ENCODE peak calls at places on chromosomes 13 and 19, in eight cellular contexts. S is GM23338, I is mesothelial cell of epicardium, W is A549, C is AG10803, V is body of pancreas, L is sigmoid colon, D is HFF-Myc. R is an unnamed sample.

GRCh38 chr13:62643007-62643483 is 1227.4 kb upstream of the PCDH20 start:
- DNase-seq in S (no peak), I (no peak), W (no peak), C (no peak), V (no peak), L (no peak), D (no peak), R (no peak)

GRCh38 chr19:19619121-19619848 is 798 bp upstream of the PBX4 start:
- DNase-seq in S (peak), I (no peak), W (no peak), C (no peak), V (no peak), L (no peak), D (no peak), R (no peak)

GRCh38 chr13:26476111-26476743 is 81.3 kb upstream of the WASF3 start:
- DNase-seq in S (peak), I (no peak), W (no peak), C (peak), V (peak), L (no peak), D (no peak), R (no peak)

GRCh38 chr13:27973956-27974662 is 5.0 kb upstream of the CDX2 start:
- DNase-seq in S (no peak), I (no peak), W (no peak), C (no peak), V (no peak), L (no peak), D (no peak), R (no peak)

GRCh38 chr13:112821340-112822055 is 131.7 kb downstream of the ATP11A start:
- DNase-seq in S (no peak), I (no peak), W (no peak), C (peak), V (no peak), L (peak), D (no peak), R (no peak)

GRCh38 chr19:40165362-40165937 is 25.8 kb upstream of the MAP3K10 start:
- DNase-seq in S (peak), I (no peak), W (no peak), C (peak), V (peak), L (no peak), D (no peak), R (peak)

GRCh38 chr19:50036905-50037304 is 11.1 kb downstream of the ZNF473 start:
- DNase-seq in S (no peak), I (no peak), W (no peak), C (no peak), V (no peak), L (no peak), D (no peak), R (no peak)

GRCh38 chr13:110911880-110912279 is 3.0 kb downstream of the ANKRD10 start:
- DNase-seq in S (no peak), I (no peak), W (no peak), C (no peak), V (no peak), L (no peak), D (no peak), R (no peak)

GRCh38 chr13:21111546-21111945 is 50.2 kb upstream of the LATS2 start:
- DNase-seq in S (no peak), I (no peak), W (no peak), C (no peak), V (no peak), L (peak), D (no peak), R (no peak)

GRCh38 chr13:27868639-27869435 is 51.0 kb upstream of the PDX1 start:
- DNase-seq in S (peak), I (no peak), W (no peak), C (peak), V (peak), L (no peak), D (no peak), R (no peak)

GRCh38 chr19:48619692-48620565 is 623 bp downstream of the SPHK2 start:
- DNase-seq in S (no peak), I (no peak), W (no peak), C (peak), V (no peak), L (no peak), D (no peak), R (no peak)

GRCh38 chr13:91174886-91175501 is 172.5 kb upstream of the MIR17HG start:
- DNase-seq in S (peak), I (peak), W (no peak), C (no peak), V (no peak), L (no peak), D (no peak), R (no peak)

DNA sequence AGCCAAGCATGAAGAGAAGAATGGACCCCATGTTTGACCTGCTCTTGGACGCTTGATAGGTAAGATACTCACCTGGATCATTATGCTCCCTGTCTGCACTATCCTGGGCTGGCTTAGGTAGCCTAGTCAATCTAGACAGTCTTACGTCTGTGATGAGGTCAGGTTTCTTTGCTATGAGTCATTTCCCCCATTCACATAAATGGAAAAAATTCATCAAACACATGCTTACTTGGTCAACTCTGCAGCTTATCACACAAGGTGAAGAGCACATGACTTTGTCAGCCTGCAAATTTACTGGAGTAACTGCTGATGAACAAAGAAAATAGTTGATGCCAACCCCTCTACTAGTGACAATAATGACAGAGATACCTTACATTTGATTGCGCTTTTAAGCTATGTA is 170.0 kb downstream of the NUFIP1 start:
- DNase-seq in S (no peak), I (no peak), W (peak), C (peak), V (peak), L (no peak), D (peak), R (no peak)
- TF ChIP-seq CTCF in S (no peak), I (no peak), W (no peak), C (no peak), V (no peak), L (no peak), D (no peak), R (no peak)

DNA sequence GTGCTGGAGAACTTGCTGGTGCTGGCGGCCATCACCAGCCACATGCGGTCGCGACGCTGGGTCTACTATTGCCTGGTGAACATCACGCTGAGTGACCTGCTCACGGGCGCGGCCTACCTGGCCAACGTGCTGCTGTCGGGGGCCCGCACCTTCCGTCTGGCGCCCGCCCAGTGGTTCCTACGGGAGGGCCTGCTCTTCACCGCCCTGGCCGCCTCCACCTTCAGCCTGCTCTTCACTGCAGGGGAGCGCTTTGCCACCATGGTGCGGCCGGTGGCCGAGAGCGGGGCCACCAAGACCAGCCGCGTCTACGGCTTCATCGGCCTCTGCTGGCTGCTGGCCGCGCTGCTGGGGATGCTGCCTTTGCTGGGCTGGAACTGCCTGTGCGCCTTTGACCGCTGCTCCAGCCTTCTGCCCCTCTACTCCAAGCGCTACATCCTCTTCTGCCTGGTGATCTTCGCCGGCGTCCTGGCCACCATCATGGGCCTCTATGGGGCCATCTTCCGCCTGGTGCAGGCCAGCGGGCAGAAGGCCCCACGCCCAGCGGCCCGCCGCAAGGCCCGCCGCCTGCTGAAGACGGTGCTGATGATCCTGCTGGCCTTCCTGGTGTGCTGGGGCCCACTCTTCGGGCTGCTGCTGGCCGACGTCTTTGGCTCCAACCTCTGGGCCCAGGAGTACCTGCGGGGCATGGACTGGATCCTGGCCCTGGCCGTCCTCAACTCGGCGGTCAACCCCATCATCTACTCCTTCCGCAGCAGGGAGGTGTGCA is 587 bp downstream of the S1PR4 start:
- DNase-seq in S (no peak), I (no peak), W (no peak), C (no peak), V (no peak), L (no peak), D (no peak), R (peak)
- TF ChIP-seq CTCF in S (no peak), I (no peak), W (no peak), C (no peak), V (no peak), L (no peak), D (no peak), R (no peak)

GRCh38 chr19:988081-988480 is 3.9 kb downstream of the WDR18 start:
- DNase-seq in S (peak), I (no peak), W (no peak), C (no peak), V (no peak), L (no peak), D (no peak), R (no peak)

GRCh38 chr19:980133-980998 is 3.8 kb upstream of the WDR18 start:
- DNase-seq in S (peak), I (no peak), W (no peak), C (no peak), V (peak), L (no peak), D (no peak), R (no peak)

GRCh38 chr19:986083-986482 is 1.9 kb downstream of the WDR18 start:
- DNase-seq in S (no peak), I (no peak), W (no peak), C (no peak), V (no peak), L (no peak), D (no peak), R (no peak)

GRCh38 chr19:982567-983170 is 1.5 kb upstream of the WDR18 start:
- DNase-seq in S (peak), I (peak), W (peak), C (peak), V (peak), L (peak), D (no peak), R (peak)

DNA sequence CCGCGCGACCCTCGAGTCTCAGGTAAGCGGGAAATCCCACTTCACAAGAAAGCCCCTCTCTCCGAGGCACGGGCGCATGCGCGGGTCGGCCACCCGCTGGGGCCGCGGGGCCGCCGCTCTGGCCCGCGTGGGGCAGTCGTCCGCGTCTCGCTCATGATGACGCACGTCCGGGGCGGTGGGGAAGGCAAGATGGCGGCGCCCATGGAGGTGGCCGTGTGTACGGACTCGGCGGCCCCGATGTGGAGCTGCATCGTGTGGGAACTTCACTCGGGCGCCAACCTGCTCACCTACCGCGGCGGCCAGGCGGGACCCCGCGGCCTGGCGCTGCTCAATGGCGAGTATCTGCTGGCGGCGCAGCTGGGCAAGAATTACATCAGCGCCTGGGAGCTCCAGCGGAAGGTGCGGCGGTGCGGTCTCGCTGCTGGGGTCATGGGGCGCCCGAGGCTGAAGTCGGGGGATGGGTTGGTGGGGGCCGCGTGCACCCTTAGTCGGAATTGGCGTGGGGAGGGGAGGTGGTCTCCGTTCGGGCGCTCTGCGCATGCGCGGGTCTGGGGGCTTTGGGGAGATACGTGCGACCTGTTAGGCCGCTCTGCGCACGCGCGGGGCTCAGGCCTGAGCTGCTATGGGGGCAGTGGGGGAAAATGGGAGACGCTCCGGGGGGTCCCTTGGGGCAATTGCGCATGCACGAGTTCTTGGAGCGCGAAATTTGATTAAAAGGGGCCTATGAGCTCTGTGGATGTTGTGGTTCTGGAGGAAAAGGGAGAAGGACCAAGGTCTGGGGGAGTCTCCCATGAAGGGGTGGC is at the start of gene WDR18:
- DNase-seq in S (peak), I (peak), W (peak), C (peak), V (peak), L (peak), D (no peak), R (peak)
- TF ChIP-seq CTCF in S (no peak), I (peak), W (no peak), C (no peak), V (peak), L (no peak), D (no peak), R (no peak)

GRCh38 chr13:30744056-30744684 is 8.8 kb downstream of the ALOX5AP start:
- DNase-seq in S (no peak), I (no peak), W (peak), C (no peak), V (peak), L (no peak), D (no peak), R (peak)

GRCh38 chr13:30744686-30745085 is 9.3 kb downstream of the ALOX5AP start:
- DNase-seq in S (no peak), I (no peak), W (no peak), C (no peak), V (no peak), L (no peak), D (no peak), R (no peak)

GRCh38 chr13:30742896-30743295 is 7.6 kb downstream of the ALOX5AP start:
- DNase-seq in S (no peak), I (no peak), W (no peak), C (no peak), V (no peak), L (no peak), D (no peak), R (no peak)

GRCh38 chr13:30745917-30746686 is 10.8 kb downstream of the ALOX5AP start:
- DNase-seq in S (no peak), I (no peak), W (no peak), C (no peak), V (peak), L (no peak), D (no peak), R (no peak)

DNA sequence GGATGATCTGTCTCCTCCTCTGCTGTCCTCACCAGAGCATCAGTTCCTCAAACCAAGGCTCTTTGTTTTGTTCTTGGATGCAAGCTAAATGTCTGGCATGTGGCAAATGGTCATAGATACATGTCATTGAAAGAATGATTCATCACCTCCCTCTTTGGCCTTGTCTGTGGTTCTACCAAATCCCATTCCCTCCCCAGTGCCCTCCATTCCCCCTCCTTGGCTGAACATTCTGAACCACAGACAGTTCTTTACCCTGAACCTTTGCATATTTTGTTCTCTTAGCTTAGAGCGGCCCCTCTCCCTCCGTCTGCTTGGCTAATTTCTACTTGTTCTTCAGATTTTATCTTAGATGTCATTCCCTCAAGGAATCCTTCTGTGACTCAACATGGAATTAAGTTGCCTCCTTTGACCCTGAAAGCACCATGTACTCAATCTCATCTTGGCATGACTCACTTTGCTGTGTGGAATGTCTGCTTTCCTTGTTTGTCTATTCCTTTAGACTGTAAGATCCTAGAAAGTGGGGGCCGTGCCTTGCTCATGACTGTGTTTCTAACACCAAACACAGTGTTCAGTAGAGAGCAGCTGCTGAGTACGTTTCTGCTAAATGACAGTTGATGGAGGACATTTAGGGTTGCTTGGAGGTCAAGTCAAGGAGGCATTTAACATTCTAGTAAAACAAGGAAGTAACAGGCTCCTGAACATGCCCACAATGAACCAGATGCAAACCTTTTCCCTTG is 8.1 kb downstream of the ALOX5AP start:
- DNase-seq in S (no peak), I (no peak), W (peak), C (peak), V (peak), L (no peak), D (peak), R (no peak)
- TF ChIP-seq CTCF in S (no peak), I (no peak), W (no peak), C (peak), V (no peak), L (no peak), D (no peak), R (no peak)

DNA sequence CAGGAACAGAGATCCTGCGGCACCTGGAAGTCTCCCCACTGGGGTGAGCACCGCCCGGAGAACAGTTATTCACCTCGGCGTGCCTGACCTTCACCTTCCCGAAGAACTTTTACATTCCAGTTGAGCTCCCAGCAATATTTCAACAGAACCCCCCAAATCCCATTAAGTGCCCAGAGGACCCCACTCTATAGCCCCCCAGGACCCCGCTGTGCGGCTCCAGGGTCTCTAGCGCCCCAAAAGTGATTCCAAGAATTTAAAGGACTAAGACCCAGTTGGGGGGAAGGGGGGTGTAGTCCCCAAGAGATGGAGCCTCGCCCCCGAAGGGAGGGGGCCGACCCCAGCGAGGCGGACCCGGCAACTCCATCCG is 480 bp downstream of the GPR108 start:
- DNase-seq in S (no peak), I (no peak), W (no peak), C (no peak), V (no peak), L (no peak), D (no peak), R (no peak)
- TF ChIP-seq CTCF in S (peak), I (no peak), W (no peak), C (no peak), V (no peak), L (no peak), D (no peak), R (no peak)

GRCh38 chr19:21505459-21506393 is at the start of gene ZNF429:
- DNase-seq in S (peak), I (peak), W (no peak), C (peak), V (peak), L (peak), D (peak), R (peak)
- TF ChIP-seq CTCF in S (no peak), I (no peak), W (no peak), C (peak), V (no peak), L (no peak), D (no peak), R (no peak)

GRCh38 chr13:109275848-109276247 is 510.5 kb downstream of the IRS2 start:
- DNase-seq in S (peak), I (no peak), W (no peak), C (no peak), V (peak), L (no peak), D (no peak), R (no peak)
- TF ChIP-seq CTCF in S (peak), I (no peak), W (no peak), C (no peak), V (no peak), L (no peak), D (peak), R (no peak)

GRCh38 chr19:4064551-4065260 is 2.0 kb downstream of the ZBTB7A start:
- DNase-seq in S (peak), I (no peak), W (no peak), C (no peak), V (peak), L (peak), D (no peak), R (peak)

GRCh38 chr19:4064073-4064550 is 2.6 kb downstream of the ZBTB7A start:
- DNase-seq in S (no peak), I (no peak), W (no peak), C (no peak), V (peak), L (peak), D (no peak), R (no peak)

GRCh38 chr19:4061683-4062575 is 4.8 kb downstream of the ZBTB7A start:
- DNase-seq in S (peak), I (no peak), W (no peak), C (no peak), V (peak), L (peak), D (no peak), R (no peak)

GRCh38 chr19:4062576-4063368 is 3.9 kb downstream of the ZBTB7A start:
- DNase-seq in S (peak), I (no peak), W (no peak), C (no peak), V (no peak), L (no peak), D (no peak), R (no peak)

GRCh38 chr19:4063369-4064072 is 3.2 kb downstream of the ZBTB7A start:
- DNase-seq in S (peak), I (no peak), W (no peak), C (no peak), V (no peak), L (no peak), D (no peak), R (no peak)
- TF ChIP-seq CTCF in S (peak), I (no peak), W (no peak), C (peak), V (no peak), L (no peak), D (no peak), R (no peak)

GRCh38 chr13:60326273-60326672 is 70.7 kb upstream of the TDRD3 start:
- DNase-seq in S (peak), I (no peak), W (no peak), C (no peak), V (no peak), L (no peak), D (no peak), R (no peak)
- TF ChIP-seq CTCF in S (peak), I (no peak), W (no peak), C (no peak), V (no peak), L (no peak), D (no peak), R (no peak)

DNA sequence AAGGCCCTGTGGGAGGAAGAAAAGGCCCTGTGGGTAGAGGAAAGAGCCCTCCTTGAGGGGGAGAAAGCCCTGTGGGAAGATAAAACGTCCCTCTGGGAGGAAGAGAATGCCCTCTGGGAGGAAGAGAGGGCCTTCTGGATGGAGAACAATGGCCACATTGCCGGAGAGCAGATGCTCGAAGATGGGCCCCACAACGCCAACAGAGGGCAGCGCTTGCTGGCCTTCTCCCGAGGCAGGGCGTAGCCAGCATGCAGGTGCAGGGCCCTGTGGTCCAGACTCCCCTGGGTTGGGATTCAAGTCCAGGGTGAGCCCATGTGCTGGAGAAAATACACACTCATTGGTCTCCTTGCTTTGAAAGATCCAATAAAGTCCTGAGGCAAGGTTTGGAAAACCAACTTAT is 4.1 kb downstream of the CCDC70 start:
- DNase-seq in S (peak), I (no peak), W (no peak), C (no peak), V (no peak), L (no peak), D (no peak), R (no peak)
- TF ChIP-seq CTCF in S (peak), I (no peak), W (no peak), C (no peak), V (no peak), L (no peak), D (no peak), R (no peak)

R was measured in activated B cell treated with CpG ODN at 0.5 μM for 24 hours.